ENCODE peak calls at places on chromosomes 11 and 22, in eight cellular contexts. G is ovary, E is heart left ventricle, W is uterus, F is HL-60, Q is IMR-90, Y is DND-41, V is lung. C is an unnamed sample. For H3K27me3, the result is how much of the 10 kb centered on the place peaks cover.

GRCh38 chr11:129458756-129459535 is 83.3 kb downstream of the BARX2 start:
- DNase-seq in G (no peak), E (no peak), W (no peak), F (no peak), Q (no peak), Y (no peak), V (no peak), C (no peak)

GRCh38 chr11:28566643-28567042 is 458.5 kb downstream of the METTL15 start:
- DNase-seq in G (peak), E (peak), W (peak), F (no peak), Q (peak), Y (no peak), V (peak), C (peak)

GRCh38 chr11:23502389-23502788 is 642.1 kb upstream of the CCDC179 start:
- DNase-seq in G (no peak), E (no peak), W (no peak), F (no peak), Q (no peak), Y (no peak), V (no peak), C (no peak)

GRCh38 chr11:7060828-7061227 is 28.0 kb upstream of the RBMXL2 start:
- DNase-seq in G (no peak), E (no peak), W (no peak), F (no peak), Q (peak), Y (no peak), V (no peak), C (no peak)

GRCh38 chr22:39534591-39535301 is 2.2 kb upstream of the RPS19BP1 start:
- DNase-seq in G (peak), E (peak), W (peak), F (no peak), Q (peak), Y (peak), V (peak), C (peak)

GRCh38 chr11:80317612-80318011 is 876.8 kb upstream of the TENM4 start:
- DNase-seq in G (no peak), E (no peak), W (no peak), F (no peak), Q (no peak), Y (no peak), V (no peak), C (no peak)

GRCh38 chr11:78061088-78061920 is 2.4 kb upstream of the THRSP start:
- DNase-seq in G (no peak), E (peak), W (no peak), F (no peak), Q (no peak), Y (no peak), V (no peak), C (no peak)

GRCh38 chr11:128523616-128524015 is 63.7 kb downstream of the ETS1 start:
- DNase-seq in G (no peak), E (no peak), W (no peak), F (no peak), Q (peak), Y (no peak), V (no peak), C (no peak)

GRCh38 chr11:117874253-117874909 is 2.1 kb downstream of the FXYD6 start:
- DNase-seq in G (no peak), E (no peak), W (no peak), F (no peak), Q (no peak), Y (no peak), V (no peak), C (no peak)

GRCh38 chr11:55826919-55827318 is at the start of gene OR5L2:
- DNase-seq in G (no peak), E (no peak), W (no peak), F (no peak), Q (no peak), Y (no peak), V (no peak), C (no peak)

GRCh38 chr11:126079640-126080205 is 17.1 kb upstream of the CDON start:
- DNase-seq in G (no peak), E (no peak), W (no peak), F (no peak), Q (no peak), Y (no peak), V (no peak), C (peak)

GRCh38 chr11:9399466-9399865 is 15.0 kb downstream of the IPO7 start:
- DNase-seq in G (no peak), E (no peak), W (no peak), F (no peak), Q (peak), Y (no peak), V (no peak), C (no peak)

GRCh38 chr11:56740107-56740506 is 8.4 kb downstream of the OR9G4 start:
- DNase-seq in G (no peak), E (no peak), W (no peak), F (no peak), Q (no peak), Y (no peak), V (no peak), C (no peak)

GRCh38 chr22:42281284-42281683 is 10.8 kb upstream of the TCF20 start:
- DNase-seq in G (no peak), E (no peak), W (no peak), F (peak), Q (no peak), Y (no peak), V (no peak), C (no peak)

GRCh38 chr11:869399-870126 is 26.9 kb downstream of the TSPAN4 start:
- DNase-seq in G (no peak), E (no peak), W (no peak), F (no peak), Q (no peak), Y (no peak), V (no peak), C (no peak)

GRCh38 chr11:870418-870817 is 27.8 kb downstream of the TSPAN4 start:
- DNase-seq in G (no peak), E (no peak), W (no peak), F (no peak), Q (no peak), Y (no peak), V (no peak), C (no peak)

GRCh38 chr11:868802-869201 is 26.1 kb downstream of the TSPAN4 start:
- DNase-seq in G (no peak), E (no peak), W (no peak), F (no peak), Q (no peak), Y (no peak), V (no peak), C (no peak)

GRCh38 chr11:871472-871871 is 28.8 kb downstream of the TSPAN4 start:
- DNase-seq in G (no peak), E (no peak), W (no peak), F (no peak), Q (no peak), Y (no peak), V (no peak), C (no peak)

GRCh38 chr11:870127-870413 is 27.4 kb downstream of the TSPAN4 start:
- DNase-seq in G (no peak), E (no peak), W (no peak), F (no peak), Q (no peak), Y (no peak), V (no peak), C (no peak)
- TF ChIP-seq CTCF in G (no peak), E (no peak), W (no peak), F (no peak), Q (peak), Y (peak), V (no peak), C (peak)

DNA sequence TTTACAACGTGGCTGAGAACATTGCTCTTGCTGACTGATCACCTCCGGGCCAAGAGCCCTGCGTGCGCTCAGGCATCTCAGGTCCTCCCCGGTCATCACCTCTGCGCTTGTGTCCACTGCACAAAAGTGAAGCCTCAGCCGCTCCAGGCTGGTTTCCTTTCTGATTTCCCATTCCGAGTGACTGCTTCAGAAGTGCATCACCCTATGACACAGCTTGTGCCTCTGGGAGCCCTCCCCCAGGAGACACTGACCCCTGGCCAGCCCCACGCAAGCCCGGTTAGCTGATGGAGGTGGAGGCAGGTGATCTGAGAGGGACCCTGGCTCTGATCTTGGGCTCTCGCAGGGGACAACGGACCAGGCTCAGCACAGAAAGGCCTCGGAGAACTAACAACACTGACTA is 38.3 kb upstream of the GNB1L start:
- DNase-seq in G (no peak), E (no peak), W (peak), F (no peak), Q (peak), Y (peak), V (no peak), C (no peak)
- H3K4me3 ChIP-seq in G (no peak), E (no peak), W (no peak), F (no peak), Q (no peak), Y (no peak), V (no peak), C (no peak)

GRCh38 chr22:46065733-46066454 is 84.4 kb upstream of the PPARA start:
- DNase-seq in G (no peak), E (no peak), W (no peak), F (no peak), Q (no peak), Y (no peak), V (no peak), C (no peak)
- H3K27me3 ChIP-seq in G (under half), E (under half), W (under half), F (under half), Q (under half), Y (under half), V (under half), C (under half)

DNA sequence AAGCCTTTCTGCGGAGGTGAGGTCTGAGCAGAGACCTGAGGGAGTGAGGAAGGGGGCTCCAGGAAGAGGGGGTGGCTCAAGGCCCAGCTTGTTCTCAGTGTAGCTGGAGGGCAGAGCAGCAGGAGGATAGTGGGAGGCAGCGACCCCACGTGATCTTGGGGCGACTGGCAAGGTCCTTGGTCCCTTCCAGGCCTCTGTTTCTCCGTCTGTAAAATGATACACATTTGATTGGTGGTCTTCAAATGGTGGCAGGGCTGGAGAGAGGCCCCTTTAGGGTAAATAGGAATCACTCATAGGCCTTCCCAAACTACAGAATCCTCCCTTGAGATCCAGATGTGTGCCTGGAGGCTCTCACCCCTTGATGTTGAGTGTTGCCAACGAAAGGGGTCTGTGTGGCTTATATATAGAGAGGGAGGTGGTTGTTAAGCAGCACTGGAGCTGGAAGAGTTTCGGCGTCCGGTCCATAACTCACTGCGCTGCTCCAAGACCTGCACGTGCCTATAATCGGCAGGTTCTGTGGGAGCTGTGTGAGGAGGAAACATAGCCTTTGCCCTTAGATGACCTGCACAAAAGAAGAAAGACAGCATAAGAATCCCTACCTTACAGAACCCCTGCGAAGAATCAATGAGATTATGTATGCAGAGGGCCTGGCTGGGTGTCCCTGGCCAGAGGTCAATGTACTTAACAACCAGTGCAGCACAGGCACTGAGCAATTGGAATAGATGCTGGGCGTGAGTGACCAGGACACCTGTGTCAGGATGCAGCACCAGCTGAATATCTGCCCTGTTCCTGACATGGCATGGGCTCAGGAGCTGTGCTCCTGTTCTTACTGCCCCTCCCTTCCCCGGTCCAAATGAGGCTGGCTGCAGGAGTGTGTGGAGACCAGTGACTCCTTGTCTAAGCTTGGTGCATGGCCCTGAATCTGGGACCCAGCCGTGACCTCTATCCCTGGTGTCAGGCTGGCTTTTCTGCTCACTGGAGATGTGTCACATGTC is 28.7 kb downstream of the OTOG start:
- DNase-seq in G (no peak), E (no peak), W (no peak), F (no peak), Q (no peak), Y (no peak), V (no peak), C (no peak)
- TF ChIP-seq CTCF in G (no peak), E (no peak), W (no peak), F (no peak), Q (no peak), Y (no peak), V (no peak), C (no peak)

DNA sequence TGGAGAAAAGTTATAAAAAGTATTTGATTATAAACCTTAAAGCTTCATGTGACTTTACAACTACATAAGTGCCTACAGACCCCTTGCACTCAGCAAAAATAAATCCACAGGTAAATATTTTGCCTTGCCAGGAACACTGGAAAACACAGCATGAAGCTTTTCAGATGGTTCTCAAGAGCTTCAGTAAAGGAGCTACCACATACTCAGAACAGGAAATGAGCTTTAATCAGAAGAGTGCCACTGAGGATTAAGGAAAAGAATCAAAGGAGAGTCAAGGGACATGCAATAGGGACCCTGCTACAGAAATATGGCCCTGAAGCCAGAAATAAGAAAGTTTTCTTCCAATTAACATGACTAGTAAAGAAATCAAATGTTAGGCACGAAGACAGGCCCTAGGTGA is 1.2 kb downstream of the CASP1 start:
- DNase-seq in G (no peak), E (no peak), W (no peak), F (no peak), Q (no peak), Y (no peak), V (no peak), C (no peak)
- H3K4me3 ChIP-seq in G (no peak), E (peak), W (no peak), F (peak), Q (no peak), Y (no peak), V (no peak), C (no peak)

GRCh38 chr22:48096846-48097665 is 1334.6 kb downstream of the TBC1D22A start:
- DNase-seq in G (no peak), E (no peak), W (peak), F (no peak), Q (no peak), Y (peak), V (no peak), C (no peak)
- H3K27me3 ChIP-seq in G (under half), E (under half), W (under half), F (under half), Q (under half), Y (under half), V (under half), C (under half)

GRCh38 chr22:30947163-30947820 is 21.3 kb downstream of the MORC2 start:
- DNase-seq in G (no peak), E (peak), W (peak), F (no peak), Q (no peak), Y (no peak), V (no peak), C (no peak)

GRCh38 chr22:30948930-30949342 is 19.6 kb downstream of the MORC2 start:
- DNase-seq in G (no peak), E (no peak), W (no peak), F (no peak), Q (peak), Y (no peak), V (no peak), C (no peak)

GRCh38 chr22:30949934-30950660 is 18.5 kb downstream of the MORC2 start:
- DNase-seq in G (no peak), E (no peak), W (no peak), F (no peak), Q (no peak), Y (no peak), V (no peak), C (no peak)

GRCh38 chr22:30946354-30946753 is 22.2 kb downstream of the MORC2 start:
- DNase-seq in G (no peak), E (no peak), W (no peak), F (no peak), Q (no peak), Y (no peak), V (no peak), C (no peak)

GRCh38 chr22:30947821-30948454 is 20.6 kb downstream of the MORC2 start:
- DNase-seq in G (no peak), E (no peak), W (no peak), F (no peak), Q (peak), Y (no peak), V (no peak), C (no peak)
- TF ChIP-seq CTCF in G (peak), E (peak), W (peak), F (peak), Q (peak), Y (peak), V (peak), C (peak)

GRCh38 chr22:33917744-33918406 is 2.4 kb downstream of the LARGE1 start:
- DNase-seq in G (no peak), E (no peak), W (no peak), F (no peak), Q (peak), Y (no peak), V (no peak), C (no peak)
- H3K4me3 ChIP-seq in G (peak), E (peak), W (no peak), F (no peak), Q (no peak), Y (no peak), V (no peak), C (no peak)

GRCh38 chr11:124748100-124748418 is 4.0 kb downstream of the VSIG2 start:
- DNase-seq in G (no peak), E (no peak), W (no peak), F (no peak), Q (no peak), Y (no peak), V (no peak), C (no peak)

GRCh38 chr11:124746621-124747243 is 5.3 kb downstream of the VSIG2 start:
- DNase-seq in G (peak), E (peak), W (no peak), F (peak), Q (peak), Y (no peak), V (peak), C (peak)

GRCh38 chr11:124748481-124749338 is 3.3 kb downstream of the VSIG2 start:
- DNase-seq in G (no peak), E (no peak), W (peak), F (no peak), Q (peak), Y (no peak), V (no peak), C (no peak)

GRCh38 chr11:124745835-124746620 is 6.0 kb downstream of the VSIG2 start:
- DNase-seq in G (no peak), E (no peak), W (no peak), F (no peak), Q (no peak), Y (no peak), V (no peak), C (no peak)

GRCh38 chr11:124747406-124748099 is 4.5 kb downstream of the VSIG2 start:
- DNase-seq in G (no peak), E (no peak), W (no peak), F (no peak), Q (no peak), Y (no peak), V (no peak), C (no peak)
- H3K27me3 ChIP-seq in G (under half), E (under half), W (under half), F (under half), Q (under half), Y (under half), V (under half), C (half or more)

C was measured in BE2C.